ENCODE peak calls at places on chromosomes 16 and 17, in four cellular contexts. K is H1, D is HepG2, N is K562. H is an unnamed sample.

GRCh38 chr16:49472598-49472997 is 99.0 kb downstream of the C16orf78 start:
- DNase-seq in K (peak; percentile 45), D (no peak), N (no peak), H (no peak)

GRCh38 chr17:39668141-39668924 is at the start of gene PNMT:
- DNase-seq in D (peak; percentile 56), N (peak; percentile 76), K (peak; percentile 87), H (peak; percentile 78)

GRCh38 chr16:88331989-88332920 is 50.5 kb upstream of the ZNF469 start:
- DNase-seq in K (no peak), D (no peak), N (no peak), H (peak; percentile 95)

GRCh38 chr16:87806246-87806607 is 40.4 kb upstream of the KLHDC4 start:
- DNase-seq in D (no peak), K (no peak), N (peak; percentile 32), H (no peak)

GRCh38 chr17:74086992-74087391 is 116.5 kb upstream of the RPL38 start:
- DNase-seq in N (no peak), D (no peak), K (no peak), H (no peak)

GRCh38 chr17:53490447-53490968 is 332.2 kb upstream of the KIF2B start:
- DNase-seq in D (no peak), N (no peak), K (no peak), H (no peak)

GRCh38 chr17:79189264-79189663 is 114.6 kb downstream of the ENGASE start:
- DNase-seq in K (peak; percentile 40), N (no peak), D (no peak), H (no peak)

GRCh38 chr17:38401459-38401858 is 26.8 kb upstream of the ARHGAP23 start:
- DNase-seq in N (no peak), K (no peak), D (no peak), H (no peak)

GRCh38 chr17:42514279-42514678 is 21.8 kb upstream of the NAGLU start:
- DNase-seq in N (peak; percentile 4), K (no peak), D (no peak), H (no peak)

GRCh38 chr16:25126820-25127232 is 15.3 kb downstream of the LCMT1 start:
- DNase-seq in N (peak; percentile 21), K (no peak), D (peak; percentile 35), H (peak; percentile 65)

GRCh38 chr16:8543258-8543657 is 47.1 kb downstream of the TMEM114 start:
- DNase-seq in N (no peak), K (no peak), D (no peak), H (no peak)

GRCh38 chr16:23379707-23380106 is 73.3 kb downstream of the COG7 start:
- DNase-seq in N (no peak), D (no peak), K (no peak), H (no peak)

GRCh38 chr16:65480276-65480675 is 358.4 kb upstream of the CDH11 start:
- DNase-seq in N (no peak), K (no peak), D (no peak), H (no peak)

GRCh38 chr16:4318171-4318910 is 2.5 kb downstream of the GLIS2 start:
- DNase-seq in N (no peak), K (no peak), D (no peak), H (no peak)

GRCh38 chr17:35372846-35373531 is 432 bp downstream of the SLFN11 start:
- DNase-seq in K (no peak), N (peak; percentile 13), D (no peak), H (no peak)

GRCh38 chr17:16304832-16305231 is 48.4 kb downstream of the CENPV start:
- DNase-seq in D (peak; percentile 63), K (no peak), N (no peak), H (no peak)

GRCh38 chr16:88393034-88393433 is 10.3 kb downstream of the ZNF469 start:
- DNase-seq in N (no peak), D (no peak), K (no peak), H (no peak)

GRCh38 chr16:21301168-21301894 is 23.2 kb upstream of the CRYM start:
- DNase-seq in K (peak; percentile 82), D (peak; percentile 88), N (peak; percentile 90), H (peak; percentile 91)

GRCh38 chr17:30550512-30551273 is 73.5 kb downstream of the GOSR1 start:
- DNase-seq in N (peak; percentile 62), D (no peak), K (peak; percentile 39), H (no peak)

GRCh38 chr17:17205368-17206148 is 575 bp downstream of the PLD6 start:
- DNase-seq in K (no peak), N (peak; percentile 67), D (peak; percentile 42), H (peak; percentile 76)

GRCh38 chr17:60151355-60151754 is 1.6 kb downstream of the CA4 start:
- DNase-seq in N (no peak), K (peak; percentile 49), D (no peak), H (no peak)

GRCh38 chr17:7043195-7043543 is 723 bp downstream of the SLC16A11 start:
- DNase-seq in K (no peak), D (no peak), N (no peak), H (no peak)

GRCh38 chr17:28705074-28705659 is 6.5 kb downstream of the PROCA1 start:
- DNase-seq in K (no peak), D (no peak), N (no peak), H (no peak)

GRCh38 chr17:50765454-50766221 is 1.7 kb downstream of the ANKRD40CL start:
- DNase-seq in N (no peak), D (peak; percentile 29), K (no peak), H (no peak)

GRCh38 chr17:38333635-38334295 is 10.0 kb downstream of the GPR179 start:
- DNase-seq in N (peak; percentile 83), D (peak; percentile 53), K (peak; percentile 100), H (peak; percentile 59)

GRCh38 chr16:31365131-31365865 is 10.3 kb downstream of the ITGAX start:
- DNase-seq in K (no peak), D (no peak), N (no peak), H (no peak)

GRCh38 chr16:66248096-66248495 is 118.4 kb upstream of the CDH5 start:
- DNase-seq in N (no peak), K (no peak), D (no peak), H (no peak)

GRCh38 chr17:74325743-74326379 is at the start of gene KIF19:
- DNase-seq in N (peak; percentile 94), K (peak; percentile 80), D (no peak), H (no peak)

DNA sequence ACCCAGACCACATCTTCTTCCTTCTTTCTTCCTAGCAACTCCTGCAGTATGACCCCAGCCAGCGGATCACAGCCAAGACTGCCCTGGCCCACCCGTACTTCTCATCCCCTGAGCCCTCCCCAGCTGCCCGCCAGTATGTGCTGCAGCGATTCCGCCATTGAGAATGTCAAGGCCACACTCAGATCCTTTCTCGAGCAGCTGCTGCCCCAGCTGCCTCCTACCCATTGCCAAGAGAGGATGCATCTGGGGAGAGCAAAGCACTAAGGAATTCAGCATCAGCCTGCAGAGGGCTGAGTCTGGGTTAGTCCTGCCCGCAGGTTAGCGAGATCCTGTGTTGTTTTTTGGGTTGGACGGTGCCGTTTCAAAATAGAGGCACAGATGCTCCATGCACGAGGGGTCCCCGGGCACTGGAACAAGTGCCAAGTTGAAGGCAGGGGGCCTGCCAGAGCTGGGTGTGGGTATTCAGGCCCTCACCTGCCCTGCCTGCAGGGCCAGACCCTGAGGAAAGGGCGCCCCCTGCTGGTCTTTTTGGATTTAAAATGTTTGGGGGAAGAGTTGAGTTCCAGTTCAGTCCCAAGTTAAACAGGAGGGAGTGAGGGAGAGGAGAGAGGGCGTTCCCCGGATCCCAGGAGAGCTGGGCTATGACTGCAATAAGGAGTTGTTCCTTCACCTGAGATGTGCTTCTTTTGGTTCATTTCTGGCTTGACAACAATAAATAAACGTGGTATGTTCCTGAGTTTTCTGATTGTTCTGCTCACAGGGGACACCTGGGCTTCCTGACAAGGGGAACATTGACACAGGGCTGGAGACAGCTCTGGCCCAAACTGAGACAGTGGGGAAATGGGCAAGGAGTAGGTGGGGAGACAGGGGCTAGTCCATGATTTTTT is 4.9 kb downstream of the CDK3 start:
- DNase-seq in N (peak; percentile 79), K (peak; percentile 99), D (peak; percentile 82), H (peak; percentile 83)
- TF ChIP-seq CHD2 in N (no peak), K (no peak), D (no peak), H (no peak)

GRCh38 chr16:14652726-14653125 is 20.0 kb downstream of the BFAR start:
- DNase-seq in N (no peak), D (no peak), K (no peak), H (no peak)

DNA sequence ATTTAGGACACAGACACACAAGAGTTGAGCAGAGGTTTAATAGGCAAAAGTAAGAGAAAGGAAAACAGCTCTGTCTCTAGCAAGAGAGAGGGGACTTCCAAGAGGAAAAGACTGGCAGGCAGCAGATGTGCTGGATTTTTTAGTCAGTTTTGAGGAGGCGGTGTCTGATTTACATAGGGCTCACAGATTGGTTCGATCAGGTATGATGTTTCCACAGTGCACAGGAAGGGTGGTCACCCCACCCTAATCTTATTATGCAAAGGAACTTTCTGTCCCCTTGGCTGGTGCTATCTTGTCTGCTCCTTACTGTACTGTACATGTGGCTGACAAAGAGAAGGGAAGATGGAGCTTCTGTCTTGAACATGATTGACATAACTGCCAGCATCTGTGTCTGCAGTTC is 25.3 kb downstream of the BFAR start:
- DNase-seq in D (no peak), K (no peak), N (no peak), H (no peak)
- TF ChIP-seq RNF2 in D (no peak), K (no peak), N (no peak), H (no peak)

DNA sequence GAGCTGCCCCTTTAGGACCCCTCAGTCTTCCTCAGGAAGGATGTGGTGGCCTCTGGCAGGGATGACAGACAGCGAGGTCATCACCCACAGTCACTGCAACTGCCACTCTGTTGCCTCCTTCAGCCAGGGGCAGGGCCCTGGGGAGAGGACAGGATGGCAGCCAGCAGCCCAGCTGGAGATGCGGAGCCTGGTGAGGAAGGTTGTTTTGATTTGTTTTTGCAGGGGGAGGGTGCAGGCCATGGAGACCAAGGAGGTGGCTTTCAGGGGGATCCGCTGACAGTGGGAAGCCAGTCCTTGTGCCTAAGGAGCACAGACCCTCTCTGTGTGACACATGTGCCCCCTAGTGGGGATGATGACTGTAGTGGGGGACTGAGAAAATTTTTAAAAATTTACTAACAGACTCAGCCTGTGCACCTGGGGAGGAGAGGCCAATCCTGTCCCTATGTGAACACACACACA is 7.4 kb downstream of the PRCD start:
- DNase-seq in D (peak; percentile 74), K (no peak), N (peak; percentile 73), H (peak; percentile 74)
- TF ChIP-seq CHD2 in D (no peak), K (no peak), N (no peak), H (no peak)

GRCh38 chr17:81396722-81397313 is 1.6 kb downstream of the BAHCC1 start:
- DNase-seq in D (no peak), K (peak; percentile 85), N (no peak), H (peak; percentile 55)
- TF ChIP-seq RNF2 in D (peak; percentile 49), K (no peak), N (no peak), H (peak; percentile 24)